ENCODE peak calls at places on chromosomes 6 and 20, in ten cellular contexts. Q is coronary artery; B is omental fat pad; S is MV-4-11; P is cardiac muscle cell; G is WTC11; A is left lung; E is left ventricle myocardium inferior; X is activated CD4-positive, CD25-positive, alpha-beta regulatory T cell; L is Calu3. T is an unnamed sample.

GRCh38 chr6:149862901-149863595 is 1.1 kb downstream of the LRP11 start:
- DNase-seq in P (peak), Q (peak), A (peak), L (peak), B (no peak), G (peak), E (peak), S (peak), X (no peak), T (no peak)

GRCh38 chr20:17417221-17417620 is 114.0 kb downstream of the BFSP1 start:
- DNase-seq in S (no peak), E (no peak), L (no peak), A (no peak), P (no peak), G (no peak), X (no peak), Q (no peak), B (no peak), T (no peak)

GRCh38 chr6:5671162-5671561 is 335.6 kb downstream of the NRN1 start:
- DNase-seq in Q (no peak), E (no peak), L (no peak), A (no peak), B (no peak), X (no peak), S (peak), G (no peak), P (peak), T (no peak)

GRCh38 chr6:30887901-30888300 is 3.6 kb downstream of the DDR1 start:
- DNase-seq in S (no peak), L (no peak), E (no peak), G (no peak), P (no peak), X (no peak), B (no peak), Q (no peak), A (no peak), T (no peak)

GRCh38 chr6:109165392-109165964 is 70.2 kb downstream of the CEP57L1 start:
- DNase-seq in P (peak), Q (no peak), X (no peak), G (no peak), E (no peak), B (no peak), A (no peak), L (peak), S (peak), T (no peak)

GRCh38 chr20:62043131-62043914 is 22.4 kb downstream of the TAF4 start:
- DNase-seq in X (no peak), P (peak), S (peak), E (peak), B (no peak), G (no peak), Q (no peak), L (no peak), A (peak), T (no peak)

GRCh38 chr6:69719602-69720193 is 77.1 kb downstream of the LMBRD1 start:
- DNase-seq in S (peak), Q (no peak), X (no peak), P (peak), L (peak), G (no peak), B (no peak), A (no peak), E (no peak), T (no peak)

GRCh38 chr20:58973866-58974265 is 7.2 kb upstream of the NELFCD start:
- DNase-seq in X (no peak), B (no peak), A (no peak), Q (no peak), P (no peak), E (no peak), S (peak), G (no peak), L (no peak), T (no peak)

GRCh38 chr6:21332077-21332476 is 261.5 kb upstream of the SOX4 start:
- DNase-seq in L (no peak), P (no peak), Q (no peak), X (no peak), E (no peak), A (no peak), S (no peak), G (no peak), B (no peak), T (no peak)

GRCh38 chr6:30726506-30727413 is 6.6 kb downstream of the TUBB start:
- DNase-seq in X (no peak), E (no peak), A (no peak), S (no peak), B (no peak), G (no peak), L (no peak), Q (no peak), P (no peak), T (no peak)